ENCODE peak calls at places on chromosomes 4 and X, in seven cellular contexts. U is IMR-90, C is heart left ventricle, P is stomach, E is prostate gland, Y is H1, B is ovary. G is an unnamed sample.

GRCh38 chrX:13691845-13692334 is 3.0 kb downstream of the RAB9A start:
- DNase-seq in U (no peak), C (no peak), P (no peak), E (no peak), Y (no peak), B (no peak), G (no peak)

GRCh38 chr4:38747629-38748028 is 35.2 kb downstream of the TLR10 start:
- DNase-seq in U (no peak), C (no peak), P (no peak), E (no peak), Y (no peak), B (no peak), G (no peak)

GRCh38 chr4:140326395-140326993 is 47.0 kb upstream of the SCOC start:
- DNase-seq in U (peak), C (no peak), P (no peak), E (no peak), Y (no peak), B (peak), G (no peak)

GRCh38 chrX:54248309-54248708 is 65.3 kb upstream of the FAM120C start:
- DNase-seq in U (peak), C (no peak), P (no peak), E (no peak), Y (no peak), B (no peak), G (peak)

GRCh38 chr4:156946508-156947197 is 24.9 kb downstream of the PDGFC start:
- DNase-seq in U (peak), C (no peak), P (no peak), E (no peak), Y (no peak), B (no peak), G (no peak)

GRCh38 chr4:30330894-30331652 is 389.1 kb upstream of the PCDH7 start:
- DNase-seq in U (no peak), C (no peak), P (no peak), E (no peak), Y (no peak), B (no peak), G (no peak)

GRCh38 chr4:168200685-168201084 is 108.3 kb downstream of the ANXA10 start:
- DNase-seq in U (peak), C (no peak), P (no peak), E (no peak), Y (no peak), B (no peak), G (no peak)

GRCh38 chrX:150574824-150575409 is 6.5 kb downstream of the MTM1 start:
- DNase-seq in U (no peak), C (no peak), P (no peak), E (no peak), Y (no peak), B (no peak), G (no peak)

GRCh38 chr4:130249002-130249401 is 1153.0 kb downstream of the C4orf33 start:
- DNase-seq in U (no peak), C (no peak), P (no peak), E (no peak), Y (peak), B (no peak), G (no peak)

GRCh38 chr4:41747230-41748055 is 1.1 kb downstream of the PHOX2B start:
- DNase-seq in U (no peak), C (no peak), P (no peak), E (no peak), Y (no peak), B (no peak), G (no peak)

GRCh38 chrX:110003167-110004156 is 548 bp downstream of the TMEM164 start:
- DNase-seq in U (no peak), C (no peak), P (peak), E (peak), Y (no peak), B (peak), G (no peak)

GRCh38 chr4:185020863-185021761 is 2.8 kb downstream of the HELT start:
- DNase-seq in U (no peak), C (no peak), P (no peak), E (no peak), Y (no peak), B (no peak), G (no peak)

GRCh38 chrX:48835524-48836329 is at the start of gene PCSK1N:
- DNase-seq in U (no peak), C (no peak), P (no peak), E (no peak), Y (no peak), B (no peak), G (no peak)

GRCh38 chr4:39118034-39118658 is 56.1 kb downstream of the KLHL5 start:
- DNase-seq in U (no peak), C (no peak), P (no peak), E (no peak), Y (no peak), B (no peak), G (no peak)

GRCh38 chrX:151860827-151861226 is 51.9 kb upstream of the MAGEA4 start:
- DNase-seq in U (no peak), C (no peak), P (no peak), E (no peak), Y (no peak), B (no peak), G (no peak)

GRCh38 chr4:173543266-173543665 is 13.2 kb upstream of the HAND2 start:
- DNase-seq in U (no peak), C (no peak), P (no peak), E (no peak), Y (no peak), B (no peak), G (no peak)

GRCh38 chr4:154076921-154077320 is 288.0 kb upstream of the SFRP2 start:
- DNase-seq in U (no peak), C (no peak), P (no peak), E (no peak), Y (no peak), B (no peak), G (no peak)

GRCh38 chr4:55545681-55546632 is 752 bp downstream of the CLOCK start:
- DNase-seq in U (peak), C (peak), P (peak), E (peak), Y (no peak), B (peak), G (peak)
- TF ChIP-seq POLR2A in U (peak), C (no peak), P (no peak), E (peak), Y (no peak), B (peak), G (peak)

DNA sequence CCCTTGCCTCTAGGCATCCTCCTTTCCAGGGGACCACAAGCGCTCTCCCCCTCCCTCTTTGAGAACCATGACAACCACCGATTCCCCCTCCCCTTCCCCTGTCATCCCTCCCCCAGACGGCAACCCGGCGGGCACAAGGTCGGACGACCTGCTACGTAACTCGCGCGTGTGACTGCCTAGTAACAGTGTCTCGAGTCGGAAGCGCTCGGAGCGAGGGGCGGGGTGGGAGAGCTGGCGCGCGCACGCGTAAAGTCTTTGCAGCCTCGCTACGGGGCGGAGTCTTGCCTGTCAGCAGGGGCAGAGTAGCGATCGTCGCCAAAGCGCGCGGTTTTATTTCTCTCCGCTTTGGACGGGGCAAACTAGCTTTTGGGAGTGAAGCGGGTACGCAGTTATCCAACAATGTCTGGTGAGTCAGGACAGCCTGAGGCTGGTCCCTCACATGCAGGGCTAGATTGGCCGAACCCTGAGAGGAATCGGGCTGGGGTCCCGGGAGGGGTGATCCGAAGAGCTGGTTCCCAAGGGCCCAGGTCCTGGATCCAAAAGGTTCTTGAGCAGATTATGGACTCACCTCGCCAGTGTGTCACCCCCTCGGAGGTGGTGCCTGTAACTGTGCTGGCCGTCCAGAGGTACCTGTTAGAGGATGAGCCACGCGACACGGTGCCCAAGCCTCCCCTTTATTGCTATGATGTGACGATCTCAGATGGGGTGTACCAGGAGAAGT is at the start of gene RADX:
- DNase-seq in U (peak), C (peak), P (peak), E (peak), Y (peak), B (peak), G (peak)
- TF ChIP-seq POLR2A in U (no peak), C (no peak), P (no peak), E (peak), Y (no peak), B (peak), G (no peak)

DNA sequence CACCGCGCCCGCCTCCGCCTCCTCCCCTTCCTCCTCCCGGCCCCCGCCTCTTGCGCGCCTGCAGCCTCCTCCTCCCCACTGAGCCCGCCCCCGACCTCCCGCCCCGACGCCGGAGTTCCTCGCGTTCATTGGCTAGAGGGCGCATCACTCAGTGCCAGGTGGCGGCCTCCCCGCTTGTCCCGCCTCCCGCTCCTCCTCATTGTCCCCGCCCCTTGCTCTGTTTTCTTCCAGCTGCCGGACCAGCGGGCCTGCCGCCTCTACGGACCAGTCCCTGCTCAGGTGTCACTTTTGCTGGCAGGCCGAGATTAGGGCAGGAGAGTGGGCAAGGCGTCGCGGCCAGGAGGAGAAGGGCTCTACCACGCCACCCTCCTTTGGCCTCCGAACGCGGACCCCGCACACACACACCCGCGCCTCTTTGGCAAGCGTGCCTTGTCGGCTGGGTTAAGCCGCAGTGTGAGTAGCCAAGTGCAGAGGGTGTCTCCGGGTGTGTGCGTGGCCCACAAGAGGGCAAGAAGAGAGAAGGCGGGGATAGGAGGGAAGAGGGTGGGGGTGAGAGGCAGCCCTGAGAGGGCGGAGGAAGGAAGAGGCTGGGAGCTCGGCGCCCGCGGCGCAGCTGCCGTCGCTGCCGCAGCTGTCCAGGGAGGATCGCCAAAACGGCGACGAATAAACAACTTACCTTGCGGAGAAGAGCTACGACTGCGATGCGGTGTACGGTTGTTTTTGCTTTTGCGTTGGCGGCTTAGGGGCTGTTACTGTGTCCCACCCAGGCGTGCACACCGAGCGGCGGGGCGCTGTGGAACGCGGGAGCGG is 436 bp upstream of the PPP3CA start:
- DNase-seq in U (peak), C (peak), P (peak), E (peak), Y (peak), B (peak), G (peak)
- TF ChIP-seq POLR2A in U (peak), C (no peak), P (no peak), E (peak), Y (no peak), B (peak), G (peak)

DNA sequence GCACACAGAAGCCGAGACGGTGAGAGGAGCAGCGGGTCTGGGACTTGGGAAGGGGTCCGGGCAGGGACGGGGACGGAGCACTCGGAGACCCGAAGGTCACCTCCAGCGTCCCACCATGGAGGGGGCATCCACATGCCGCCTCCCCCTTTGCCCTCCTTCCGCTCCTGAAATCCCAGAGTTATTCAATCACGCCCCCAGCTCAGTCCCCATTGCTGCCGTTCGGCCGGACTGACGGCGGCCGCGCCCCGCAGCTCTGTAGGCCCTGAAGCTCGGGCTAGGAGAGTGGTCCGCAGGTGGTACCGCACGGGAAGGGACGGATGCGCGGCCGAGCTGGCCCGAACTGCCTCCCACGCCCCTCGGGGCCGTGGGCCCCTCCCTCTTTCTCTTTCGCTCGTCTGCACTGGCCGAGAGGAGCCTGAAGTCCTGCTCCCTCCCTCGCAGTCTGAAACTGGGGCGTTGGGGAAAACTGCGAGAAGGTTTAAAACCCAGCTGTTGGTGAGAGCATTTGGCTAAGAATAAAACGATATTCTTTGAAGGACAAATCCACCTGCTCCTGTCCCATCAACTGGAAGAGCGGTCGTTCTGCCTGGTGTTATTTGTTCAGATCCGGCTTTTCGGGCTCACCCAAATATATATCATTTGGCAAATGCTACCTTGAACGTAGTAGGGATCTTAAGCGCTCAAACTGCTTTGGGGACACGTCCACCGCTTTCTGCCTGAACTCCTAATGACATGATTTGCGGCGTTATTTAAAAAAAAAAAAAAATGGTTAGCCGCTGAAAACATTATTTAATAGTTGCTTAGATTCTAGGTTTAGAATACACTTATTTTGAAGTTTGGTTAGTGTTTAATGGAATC is 719 bp downstream of the USO1 start:
- DNase-seq in U (peak), C (peak), P (peak), E (peak), Y (no peak), B (peak), G (peak)
- TF ChIP-seq POLR2A in U (peak), C (no peak), P (no peak), E (peak), Y (no peak), B (no peak), G (peak)

DNA sequence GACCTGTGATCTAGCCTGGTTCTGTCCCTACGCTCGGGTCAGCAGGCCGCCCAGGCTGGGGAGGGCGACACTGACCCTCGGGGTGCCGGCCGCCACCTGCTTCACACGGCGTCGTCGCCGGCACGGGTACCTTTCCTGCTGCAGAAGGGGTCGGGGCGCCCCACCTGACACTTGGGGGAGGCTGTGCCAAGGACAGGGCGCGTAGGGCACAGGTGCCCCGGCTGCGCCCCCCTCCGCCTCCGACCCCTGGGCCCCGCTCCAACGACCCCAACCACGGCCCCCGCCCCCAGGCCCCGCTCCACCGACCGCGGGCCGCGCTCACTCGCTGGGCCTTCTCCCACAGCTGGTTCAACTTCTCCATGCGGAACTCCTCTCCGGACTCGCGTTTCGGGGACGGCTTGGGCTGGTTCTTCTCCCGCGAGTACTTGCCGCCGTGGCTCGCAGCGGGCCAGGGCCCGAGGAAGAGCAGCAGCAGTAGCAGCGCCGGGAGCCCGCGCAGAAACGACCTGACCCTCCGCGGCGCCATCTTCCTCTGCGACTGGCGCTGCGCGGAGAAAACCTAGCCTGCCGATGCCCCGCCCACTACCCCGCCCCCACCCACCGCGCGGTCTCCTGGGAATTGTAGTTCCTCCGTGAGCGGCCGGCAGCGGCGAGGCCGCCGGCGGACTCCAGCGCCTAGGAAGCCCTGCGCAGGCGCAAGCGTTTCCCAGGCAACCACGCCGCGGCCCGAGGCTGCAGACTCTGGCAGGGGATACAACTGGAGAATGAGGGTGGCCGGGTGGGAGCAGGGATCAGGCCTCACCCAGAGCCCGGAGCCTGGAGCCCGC is at the start of gene LRPAP1:
- DNase-seq in U (peak), C (peak), P (peak), E (peak), Y (peak), B (peak), G (peak)
- TF ChIP-seq POLR2A in U (peak), C (peak), P (no peak), E (peak), Y (no peak), B (peak), G (peak)

GRCh38 chr4:117096886-117097285 is 11.5 kb upstream of the TRAM1L1 start:
- DNase-seq in U (no peak), C (no peak), P (no peak), E (no peak), Y (no peak), B (no peak), G (no peak)

GRCh38 chr4:117093581-117093980 is 8.2 kb upstream of the TRAM1L1 start:
- DNase-seq in U (peak), C (no peak), P (no peak), E (no peak), Y (no peak), B (no peak), G (no peak)

GRCh38 chr4:117096462-117096861 is 11.1 kb upstream of the TRAM1L1 start:
- DNase-seq in U (no peak), C (no peak), P (no peak), E (no peak), Y (no peak), B (no peak), G (no peak)
- TF ChIP-seq POLR2A in U (no peak), C (no peak), P (no peak), E (no peak), Y (no peak), B (no peak), G (no peak)

G was measured in H54.